ENCODE peak calls at places on chromosomes 11 and 22, in four cellular contexts. R is activated gamma-delta T cell, A is right cardiac atrium, F is GM04504. M is an unnamed sample.

GRCh38 chr22:28883917-28884753 is 763 bp downstream of the ZNRF3 start:
- DNase-seq in R (no peak), A (peak), F (no peak), M (peak)

GRCh38 chr22:29083576-29084566 is 11.0 kb downstream of the KREMEN1 start:
- DNase-seq in A (no peak), F (no peak), R (no peak), M (peak)

GRCh38 chr11:18731949-18732821 is 6.2 kb upstream of the IGSF22 start:
- DNase-seq in A (peak), R (no peak), F (no peak), M (peak)

GRCh38 chr11:13358871-13359270 is 81.3 kb downstream of the BMAL1 start:
- DNase-seq in A (no peak), R (no peak), F (no peak), M (no peak)

GRCh38 chr11:46060013-46060412 is 61.2 kb downstream of the PHF21A start:
- DNase-seq in F (no peak), R (no peak), A (no peak), M (no peak)

GRCh38 chr11:95412074-95412473 is 181.1 kb upstream of the SESN3 start:
- DNase-seq in F (no peak), A (no peak), R (no peak), M (no peak)

GRCh38 chr11:19890308-19890707 is 177.7 kb downstream of the NAV2 start:
- DNase-seq in R (no peak), A (no peak), F (peak), M (no peak)

GRCh38 chr11:69297926-69298777 is 4.2 kb downstream of the MYEOV start:
- DNase-seq in F (peak), A (peak), R (peak), M (peak)

GRCh38 chr11:119880873-119881272 is 151.9 kb upstream of the NECTIN1 start:
- DNase-seq in R (no peak), F (no peak), A (no peak), M (no peak)

GRCh38 chr11:69841859-69842698 is 22.9 kb upstream of the FGF3 start:
- DNase-seq in R (no peak), A (no peak), F (no peak), M (no peak)

GRCh38 chr11:76609736-76610370 is 60.7 kb downstream of the LRRC32 start:
- DNase-seq in A (no peak), R (no peak), F (no peak), M (no peak)

GRCh38 chr22:19762315-19763140 is 1.9 kb downstream of the TBX1 start:
- DNase-seq in F (no peak), A (peak), R (no peak), M (no peak)

GRCh38 chr11:87870081-87870480 is 305.2 kb downstream of the RAB38 start:
- DNase-seq in R (no peak), A (no peak), F (no peak), M (no peak)

GRCh38 chr11:68263444-68264035 is 8.2 kb downstream of the C11orf24 start:
- DNase-seq in A (peak), R (no peak), F (no peak), M (no peak)

GRCh38 chr11:115317428-115318185 is 186.6 kb downstream of the CADM1 start:
- DNase-seq in F (no peak), A (no peak), R (no peak), M (no peak)

GRCh38 chr11:76214186-76214585 is 7.9 kb upstream of the WNT11 start:
- DNase-seq in F (no peak), A (no peak), R (no peak), M (peak)

GRCh38 chr11:19881185-19881584 is 168.5 kb downstream of the NAV2 start:
- DNase-seq in R (no peak), F (no peak), A (no peak), M (no peak)

GRCh38 chr22:41197046-41197807 is 7.9 kb upstream of the L3MBTL2 start:
- DNase-seq in F (peak), A (peak), R (peak), M (peak)

GRCh38 chr11:108871152-108871551 is 206.3 kb downstream of the DDX10 start:
- DNase-seq in F (no peak), A (peak), R (no peak), M (no peak)

GRCh38 chr22:40067639-40068038 is 72.9 kb downstream of the FAM83F start:
- DNase-seq in R (no peak), F (no peak), A (no peak), M (no peak)

GRCh38 chr22:29782061-29782845 is 15.1 kb downstream of the UQCR10 start:
- DNase-seq in A (peak), R (no peak), F (no peak), M (peak)

GRCh38 chr11:81005595-81005994 is 1564.8 kb upstream of the TENM4 start:
- DNase-seq in R (no peak), A (no peak), F (peak), M (no peak)

GRCh38 chr11:62546937-62547625 is 475 bp upstream of the AHNAK start:
- DNase-seq in R (no peak), A (peak), F (no peak), M (peak)

GRCh38 chr22:27473533-27473932 is 328.0 kb downstream of the MN1 start:
- DNase-seq in A (no peak), F (no peak), R (no peak), M (no peak)

GRCh38 chr22:47323518-47323917 is 561.1 kb downstream of the TBC1D22A start:
- DNase-seq in A (no peak), F (no peak), R (no peak), M (no peak)

GRCh38 chr22:40631925-40632324 is 4.6 kb downstream of the MRTFA start:
- DNase-seq in R (no peak), F (no peak), A (no peak), M (no peak)

GRCh38 chr11:93622043-93622442 is 39.4 kb upstream of the CEP295 start:
- DNase-seq in R (no peak), A (no peak), F (no peak), M (no peak)

M was measured in Right ventricle myocardium superior.